ENCODE peak calls at places on chromosomes 12 and 14, in six cellular contexts. D is HepG2, E is HCT116, G is K562, I is H1, Y is endothelial cell of umbilical vein. M is an unnamed sample.

GRCh38 chr12:131218291-131219172 is 264.8 kb downstream of the ADGRD1 start:
- DNase-seq in E (no peak), I (no peak), Y (no peak), G (peak; percentile 30), D (no peak), M (no peak)

GRCh38 chr12:124660846-124661245 is 93.4 kb upstream of the NCOR2 start:
- DNase-seq in E (no peak), I (no peak), Y (no peak), G (no peak), D (no peak), M (no peak)

GRCh38 chr12:1093166-1093751 is 102.2 kb downstream of the ERC1 start:
- DNase-seq in D (peak; percentile 71), Y (peak; percentile 73), I (no peak), E (peak; percentile 53), G (no peak), M (no peak)

GRCh38 chr12:99450231-99450630 is 197.3 kb upstream of the GARIN6 start:
- DNase-seq in Y (no peak), D (no peak), G (no peak), I (no peak), E (no peak), M (no peak)

GRCh38 chr12:53500119-53500775 is 836 bp upstream of the TARBP2 start:
- DNase-seq in E (no peak), I (no peak), G (peak; percentile 97), D (peak; percentile 44), Y (no peak), M (no peak)

GRCh38 chr14:54489731-54490447 is 1.1 kb upstream of the GMFB start:
- DNase-seq in E (no peak), D (no peak), Y (no peak), G (no peak), I (no peak), M (no peak)

GRCh38 chr14:104786091-104786586 is 9.4 kb downstream of the AKT1 start:
- DNase-seq in I (no peak), D (no peak), E (no peak), G (no peak), Y (no peak), M (no peak)

GRCh38 chr14:73785336-73785833 is 66.2 kb upstream of the PTGR2 start:
- DNase-seq in Y (peak; percentile 75), G (no peak), E (no peak), D (peak; percentile 50), I (no peak), M (peak; percentile 50)

GRCh38 chr12:54020587-54020969 is 7.7 kb upstream of the HOXC6 start:
- DNase-seq in G (no peak), D (no peak), Y (no peak), I (no peak), E (no peak), M (no peak)

GRCh38 chr14:101022916-101023435 is 119.5 kb upstream of the RTL1 start:
- DNase-seq in D (no peak), G (no peak), Y (no peak), E (no peak), I (no peak), M (no peak)

GRCh38 chr12:128771681-128772080 is 52.1 kb downstream of the SLC15A4 start:
- DNase-seq in E (no peak), Y (no peak), I (no peak), D (peak; percentile 27), G (no peak), M (no peak)

GRCh38 chr14:70622111-70622712 is 19.5 kb upstream of the TTC9 start:
- DNase-seq in D (peak; percentile 64), E (peak; percentile 53), I (no peak), Y (peak; percentile 45), G (no peak), M (no peak)

GRCh38 chr14:73995977-73996378 is 23.1 kb downstream of the ENTPD5 start:
- DNase-seq in G (no peak), Y (no peak), D (peak; percentile 62), I (no peak), E (no peak), M (no peak)

GRCh38 chr12:95385646-95386045 is 88.3 kb upstream of the METAP2 start:
- DNase-seq in D (no peak), I (no peak), E (no peak), Y (no peak), G (no peak), M (no peak)

GRCh38 chr12:90062799-90063198 is 354.2 kb upstream of the ATP2B1 start:
- DNase-seq in D (peak; percentile 5), E (peak; percentile 21), Y (no peak), I (no peak), G (no peak), M (no peak)

GRCh38 chr14:52939427-52939826 is 11.4 kb downstream of the FERMT2 start:
- DNase-seq in I (no peak), D (no peak), Y (no peak), G (no peak), E (no peak), M (no peak)

GRCh38 chr12:50185975-50186663 is 18.9 kb upstream of the CERS5 start:
- DNase-seq in E (no peak), I (no peak), G (no peak), D (no peak), Y (peak; percentile 92), M (no peak)

DNA sequence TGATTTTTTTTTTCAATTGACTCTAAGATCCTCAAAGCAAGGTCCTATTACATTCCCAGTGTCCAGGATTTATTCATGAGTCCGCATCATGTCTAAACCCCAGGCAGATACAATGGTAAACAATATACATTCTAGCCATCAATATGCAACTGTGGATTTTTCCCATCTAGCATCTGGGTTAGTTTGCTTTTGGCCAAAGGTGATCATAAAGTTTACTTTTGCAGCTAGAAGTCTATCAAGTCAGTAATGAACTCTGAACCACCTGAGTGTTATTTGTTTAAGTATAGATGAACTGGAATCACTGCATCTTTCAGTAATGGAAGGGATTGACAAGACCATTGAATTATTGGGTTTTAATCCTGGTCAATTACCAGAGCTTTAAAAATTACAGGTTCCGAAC is 80.8 kb downstream of the STON2 start:
- DNase-seq in E (no peak), Y (no peak), D (peak; percentile 72), G (no peak), I (no peak), M (no peak)
- H3K9ac ChIP-seq in E (no peak overlapping the region), Y (no peak overlapping the region), D (no peak overlapping the region), G (no peak overlapping the region), I (no peak overlapping the region), M (no peak overlapping the region)

GRCh38 chr12:71158361-71158882 is 623 bp upstream of the TSPAN8 start:
- DNase-seq in G (no peak), I (no peak), E (no peak), Y (peak; percentile 61), D (peak; percentile 54), M (no peak)

GRCh38 chr12:71155228-71155627 is 2.6 kb downstream of the TSPAN8 start:
- DNase-seq in I (no peak), E (no peak), Y (no peak), D (peak; percentile 85), G (no peak), M (no peak)

GRCh38 chr12:71159260-71159659 is 1.5 kb upstream of the TSPAN8 start:
- DNase-seq in Y (no peak), I (no peak), E (no peak), G (no peak), D (peak; percentile 45), M (no peak)

GRCh38 chr12:71160585-71160984 is 2.8 kb upstream of the TSPAN8 start:
- DNase-seq in E (no peak), I (no peak), D (no peak), G (no peak), Y (peak; percentile 41), M (no peak)

GRCh38 chr12:71157601-71158233 is at the start of gene TSPAN8:
- DNase-seq in I (no peak), E (no peak), Y (peak; percentile 52), D (peak; percentile 64), G (no peak), M (no peak)
- H3K27ac ChIP-seq in I (no peak within 1 kb of the TSS), E (no peak within 1 kb of the TSS), Y (peak within 1 kb of the TSS; percentile 57), D (peak within 1 kb of the TSS; percentile 54), G (no peak within 1 kb of the TSS), M (no peak within 1 kb of the TSS)

GRCh38 chr12:93712204-93712603 is 35.0 kb downstream of the CRADD start:
- DNase-seq in D (no peak), I (no peak), G (no peak), E (no peak), Y (no peak), M (no peak)
- TF ChIP-seq POLR2AphosphoS5 in D (no peak), I (no peak), G (no peak), E (no peak), Y (no peak), M (no peak)

DNA sequence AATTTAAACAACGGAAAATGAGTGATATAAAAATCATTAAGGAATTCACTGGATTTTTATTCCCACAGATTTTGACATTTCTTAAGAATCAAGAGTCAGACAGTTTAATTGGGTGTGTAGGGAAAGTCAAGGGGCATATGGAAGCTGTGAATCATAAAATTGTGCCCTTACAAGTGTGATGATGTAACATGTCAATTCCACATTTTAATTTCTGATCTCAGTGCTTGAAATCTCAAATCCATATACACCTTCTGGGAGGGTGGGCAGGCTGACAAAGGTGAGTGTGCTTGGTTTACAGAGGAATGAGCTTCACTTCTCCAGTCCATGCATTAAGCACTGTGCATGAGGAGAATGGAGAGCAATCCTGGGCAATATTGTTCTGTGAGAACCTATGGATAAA is 1.0 kb upstream of the KRT6A start:
- DNase-seq in Y (no peak), D (no peak), I (no peak), E (no peak), G (no peak), M (no peak)
- H3K9ac ChIP-seq in Y (no peak overlapping the region), D (no peak overlapping the region), I (no peak overlapping the region), E (no peak overlapping the region), G (no peak overlapping the region), M (no peak overlapping the region)

DNA sequence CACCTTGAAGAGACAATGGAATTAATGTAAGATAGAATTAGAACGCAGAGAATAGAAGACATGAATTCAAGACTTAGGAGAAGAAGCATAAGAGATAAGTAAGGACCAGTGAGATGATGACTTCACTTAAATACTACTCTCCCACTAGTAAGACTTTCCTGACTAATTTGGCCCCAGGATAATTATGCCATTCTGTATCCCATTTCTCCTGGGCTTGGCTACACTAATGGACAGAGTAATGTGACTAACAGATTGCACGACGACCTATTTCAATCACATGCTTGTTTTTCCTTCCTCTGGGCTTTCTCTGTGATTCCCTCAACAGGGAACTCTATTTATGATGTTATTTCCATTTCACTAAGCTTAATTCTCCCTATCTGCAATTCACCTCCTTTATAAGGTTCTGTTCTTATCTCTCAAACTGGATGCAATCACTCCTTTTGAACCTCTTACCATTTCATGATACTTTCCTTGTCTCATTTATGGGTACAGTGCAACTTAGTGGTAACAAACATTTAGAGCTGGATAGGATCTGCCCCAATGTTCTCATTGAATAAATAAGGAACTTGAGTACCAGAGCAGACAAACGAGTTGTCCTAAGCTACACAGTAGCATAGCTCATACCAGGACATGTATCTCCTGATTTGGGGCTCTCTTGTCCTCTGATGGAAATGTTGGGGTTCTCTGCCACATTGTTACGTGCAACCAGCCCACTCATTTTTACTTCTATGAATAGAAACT is 102.7 kb downstream of the BTG1 start:
- DNase-seq in E (no peak), D (no peak), G (no peak), Y (no peak), I (no peak), M (no peak)
- H3K27ac ChIP-seq in E (no peak overlapping the region), D (no peak overlapping the region), G (no peak overlapping the region), Y (no peak overlapping the region), I (no peak overlapping the region), M (no peak overlapping the region)

GRCh38 chr14:20469890-20470858 is 968 bp downstream of the PNP start:
- DNase-seq in G (no peak), Y (peak; percentile 84), E (peak; percentile 45), I (no peak), D (peak; percentile 47), M (no peak)
- TF ChIP-seq POLR2AphosphoS5 in G (no peak), Y (peak; percentile 77), E (peak; percentile 27), I (no peak), D (no peak), M (no peak)

GRCh38 chr12:97758102-97758501 is 295.5 kb downstream of the RMST start:
- DNase-seq in G (no peak), I (no peak), E (no peak), Y (no peak), D (no peak), M (no peak)
- H3K9ac ChIP-seq in G (no peak overlapping the region), I (no peak overlapping the region), E (no peak overlapping the region), Y (no peak overlapping the region), D (no peak overlapping the region), M (no peak overlapping the region)

M was measured in SK-N-MC.